ENCODE peak calls at places on chromosomes 1 and 21, in seven cellular contexts. One of them, this sample, is unnamed.

GRCh38 chr1:62424412-62424811 is 12.4 kb upstream of the USP1 start:
- DNase-seq in fibroblast of mammary gland: peak
- DNase-seq in body of pancreas: no peak
- DNase-seq in WTC11: no peak
- DNase-seq in Ammon's horn: no peak
- DNase-seq in anterior cingulate cortex: no peak
- DNase-seq in stimulated activated naive CD8-positive, alpha-beta T cell treated with anti-CD3 and anti-CD28 coated beads, Interleukin-15, amount 100 ng/mL, for 72 hours: no peak
- DNase-seq in this sample: peak

GRCh38 chr1:234768569-234769283 is 158.7 kb upstream of the IRF2BP2 start:
- DNase-seq in Ammon's horn: no peak
- DNase-seq in body of pancreas: no peak
- DNase-seq in WTC11: no peak
- DNase-seq in stimulated activated naive CD8-positive, alpha-beta T cell treated with anti-CD3 and anti-CD28 coated beads, Interleukin-15, amount 100 ng/mL, for 72 hours: peak
- DNase-seq in anterior cingulate cortex: no peak
- DNase-seq in fibroblast of mammary gland: no peak
- DNase-seq in this sample: no peak

GRCh38 chr21:37060296-37060695 is 12.6 kb downstream of the PIGP start:
- DNase-seq in Ammon's horn: peak
- DNase-seq in WTC11: no peak
- DNase-seq in stimulated activated naive CD8-positive, alpha-beta T cell treated with anti-CD3 and anti-CD28 coated beads, Interleukin-15, amount 100 ng/mL, for 72 hours: peak
- DNase-seq in anterior cingulate cortex: peak
- DNase-seq in fibroblast of mammary gland: peak
- DNase-seq in body of pancreas: peak
- DNase-seq in this sample: peak

GRCh38 chr1:105088166-105088565 is 1338.5 kb downstream of the AMY1C start:
- DNase-seq in WTC11: no peak
- DNase-seq in stimulated activated naive CD8-positive, alpha-beta T cell treated with anti-CD3 and anti-CD28 coated beads, Interleukin-15, amount 100 ng/mL, for 72 hours: no peak
- DNase-seq in fibroblast of mammary gland: no peak
- DNase-seq in anterior cingulate cortex: no peak
- DNase-seq in body of pancreas: no peak
- DNase-seq in Ammon's horn: no peak
- DNase-seq in this sample: no peak

GRCh38 chr1:32055426-32055825 is 17.3 kb upstream of the TMEM39B start:
- DNase-seq in stimulated activated naive CD8-positive, alpha-beta T cell treated with anti-CD3 and anti-CD28 coated beads, Interleukin-15, amount 100 ng/mL, for 72 hours: no peak
- DNase-seq in fibroblast of mammary gland: no peak
- DNase-seq in Ammon's horn: no peak
- DNase-seq in WTC11: no peak
- DNase-seq in anterior cingulate cortex: no peak
- DNase-seq in body of pancreas: no peak
- DNase-seq in this sample: no peak

GRCh38 chr1:3652538-3653285 is 396 bp downstream of the TP73 start:
- DNase-seq in body of pancreas: no peak
- DNase-seq in anterior cingulate cortex: no peak
- DNase-seq in fibroblast of mammary gland: no peak
- DNase-seq in WTC11: peak
- DNase-seq in stimulated activated naive CD8-positive, alpha-beta T cell treated with anti-CD3 and anti-CD28 coated beads, Interleukin-15, amount 100 ng/mL, for 72 hours: no peak
- DNase-seq in Ammon's horn: no peak
- DNase-seq in this sample: no peak

GRCh38 chr1:24237750-24238149 is 50.7 kb upstream of the IFNLR1 start:
- DNase-seq in stimulated activated naive CD8-positive, alpha-beta T cell treated with anti-CD3 and anti-CD28 coated beads, Interleukin-15, amount 100 ng/mL, for 72 hours: no peak
- DNase-seq in body of pancreas: no peak
- DNase-seq in anterior cingulate cortex: no peak
- DNase-seq in WTC11: no peak
- DNase-seq in Ammon's horn: no peak
- DNase-seq in fibroblast of mammary gland: no peak
- DNase-seq in this sample: no peak

GRCh38 chr1:983736-984475 is 2.0 kb upstream of the PERM1 start:
- DNase-seq in WTC11: peak
- DNase-seq in anterior cingulate cortex: no peak
- DNase-seq in body of pancreas: peak
- DNase-seq in stimulated activated naive CD8-positive, alpha-beta T cell treated with anti-CD3 and anti-CD28 coated beads, Interleukin-15, amount 100 ng/mL, for 72 hours: peak
- DNase-seq in fibroblast of mammary gland: no peak
- DNase-seq in Ammon's horn: no peak
- DNase-seq in this sample: no peak

GRCh38 chr1:15916916-15917315 is 59.0 kb downstream of the ZBTB17 start:
- DNase-seq in stimulated activated naive CD8-positive, alpha-beta T cell treated with anti-CD3 and anti-CD28 coated beads, Interleukin-15, amount 100 ng/mL, for 72 hours: no peak
- DNase-seq in body of pancreas: no peak
- DNase-seq in fibroblast of mammary gland: no peak
- DNase-seq in WTC11: no peak
- DNase-seq in Ammon's horn: no peak
- DNase-seq in anterior cingulate cortex: no peak
- DNase-seq in this sample: no peak

GRCh38 chr1:82483146-82483545 is 682.4 kb downstream of the ADGRL2 start:
- DNase-seq in stimulated activated naive CD8-positive, alpha-beta T cell treated with anti-CD3 and anti-CD28 coated beads, Interleukin-15, amount 100 ng/mL, for 72 hours: no peak
- DNase-seq in body of pancreas: no peak
- DNase-seq in fibroblast of mammary gland: no peak
- DNase-seq in Ammon's horn: no peak
- DNase-seq in anterior cingulate cortex: no peak
- DNase-seq in WTC11: no peak
- DNase-seq in this sample: no peak

GRCh38 chr1:227774721-227775665 is 39.8 kb downstream of the SNAP47 start:
- DNase-seq in anterior cingulate cortex: no peak
- DNase-seq in Ammon's horn: no peak
- DNase-seq in WTC11: no peak
- DNase-seq in stimulated activated naive CD8-positive, alpha-beta T cell treated with anti-CD3 and anti-CD28 coated beads, Interleukin-15, amount 100 ng/mL, for 72 hours: no peak
- DNase-seq in body of pancreas: no peak
- DNase-seq in fibroblast of mammary gland: peak
- DNase-seq in this sample: peak

GRCh38 chr1:113185463-113186104 is 112.6 kb downstream of the LRIG2 start:
- DNase-seq in body of pancreas: no peak
- DNase-seq in Ammon's horn: no peak
- DNase-seq in anterior cingulate cortex: no peak
- DNase-seq in WTC11: no peak
- DNase-seq in fibroblast of mammary gland: no peak
- DNase-seq in stimulated activated naive CD8-positive, alpha-beta T cell treated with anti-CD3 and anti-CD28 coated beads, Interleukin-15, amount 100 ng/mL, for 72 hours: no peak
- DNase-seq in this sample: no peak

GRCh38 chr1:96387785-96388184 is 333.8 kb upstream of the PTBP2 start:
- DNase-seq in body of pancreas: no peak
- DNase-seq in Ammon's horn: no peak
- DNase-seq in WTC11: no peak
- DNase-seq in anterior cingulate cortex: no peak
- DNase-seq in fibroblast of mammary gland: no peak
- DNase-seq in stimulated activated naive CD8-positive, alpha-beta T cell treated with anti-CD3 and anti-CD28 coated beads, Interleukin-15, amount 100 ng/mL, for 72 hours: no peak
- DNase-seq in this sample: no peak

GRCh38 chr1:215417122-215417521 is 150.0 kb upstream of the KCTD3 start:
- DNase-seq in WTC11: no peak
- DNase-seq in anterior cingulate cortex: no peak
- DNase-seq in Ammon's horn: no peak
- DNase-seq in body of pancreas: no peak
- DNase-seq in fibroblast of mammary gland: peak
- DNase-seq in stimulated activated naive CD8-positive, alpha-beta T cell treated with anti-CD3 and anti-CD28 coated beads, Interleukin-15, amount 100 ng/mL, for 72 hours: no peak
- DNase-seq in this sample: no peak

GRCh38 chr1:212218911-212219310 is 66.3 kb upstream of the PPP2R5A start:
- DNase-seq in anterior cingulate cortex: no peak
- DNase-seq in body of pancreas: no peak
- DNase-seq in WTC11: no peak
- DNase-seq in stimulated activated naive CD8-positive, alpha-beta T cell treated with anti-CD3 and anti-CD28 coated beads, Interleukin-15, amount 100 ng/mL, for 72 hours: peak
- DNase-seq in Ammon's horn: no peak
- DNase-seq in fibroblast of mammary gland: peak
- DNase-seq in this sample: peak

GRCh38 chr1:46456411-46456963 is 33.1 kb upstream of the DMBX1 start:
- DNase-seq in stimulated activated naive CD8-positive, alpha-beta T cell treated with anti-CD3 and anti-CD28 coated beads, Interleukin-15, amount 100 ng/mL, for 72 hours: no peak
- DNase-seq in Ammon's horn: no peak
- DNase-seq in anterior cingulate cortex: no peak
- DNase-seq in WTC11: no peak
- DNase-seq in fibroblast of mammary gland: peak
- DNase-seq in body of pancreas: no peak
- DNase-seq in this sample: no peak

GRCh38 chr1:63012339-63012738 is 228.4 kb downstream of the ATG4C start:
- DNase-seq in anterior cingulate cortex: no peak
- DNase-seq in stimulated activated naive CD8-positive, alpha-beta T cell treated with anti-CD3 and anti-CD28 coated beads, Interleukin-15, amount 100 ng/mL, for 72 hours: no peak
- DNase-seq in Ammon's horn: no peak
- DNase-seq in fibroblast of mammary gland: peak
- DNase-seq in body of pancreas: peak
- DNase-seq in WTC11: no peak
- DNase-seq in this sample: no peak

GRCh38 chr21:38683222-38683621 is 122.5 kb upstream of the ETS2 start:
- DNase-seq in anterior cingulate cortex: no peak
- DNase-seq in stimulated activated naive CD8-positive, alpha-beta T cell treated with anti-CD3 and anti-CD28 coated beads, Interleukin-15, amount 100 ng/mL, for 72 hours: no peak
- DNase-seq in WTC11: no peak
- DNase-seq in body of pancreas: no peak
- DNase-seq in Ammon's horn: no peak
- DNase-seq in fibroblast of mammary gland: peak
- DNase-seq in this sample: no peak